ENCODE peak calls at places on chromosomes 5 and 9, in seven cellular contexts. Q is lung, H is HepG2, G is cardiac muscle cell, M is neuronal stem cell, I is DND-41, R is stomach. N is an unnamed sample.

GRCh38 chr5:141992349-141992963 is 20.4 kb downstream of the GNPDA1 start:
- DNase-seq in H (peak; percentile 55), R (peak; percentile 84), I (peak; percentile 74), G (peak; percentile 82), Q (peak; percentile 72), M (peak; percentile 57), N (peak; percentile 67)

GRCh38 chr9:13939129-13939528 is 374.8 kb downstream of the NFIB start:
- DNase-seq in Q (no peak), I (no peak), M (no peak), G (peak; percentile 37), R (no peak), H (no peak), N (no peak)

GRCh38 chr9:16753256-16753655 is 117.2 kb downstream of the BNC2 start:
- DNase-seq in R (no peak), H (no peak), M (no peak), I (no peak), G (no peak), Q (no peak), N (no peak)

GRCh38 chr5:163460562-163461176 is at the start of gene HMMR:
- DNase-seq in M (no peak), G (peak; percentile 60), I (no peak), Q (no peak), H (peak; percentile 13), R (no peak), N (no peak)

GRCh38 chr5:179371681-179372675 is 26.7 kb upstream of the ADAMTS2 start:
- DNase-seq in H (no peak), Q (no peak), M (no peak), G (no peak), R (no peak), I (no peak), N (no peak)

GRCh38 chr5:133779828-133780475 is 167.6 kb upstream of the FSTL4 start:
- DNase-seq in M (no peak), Q (no peak), H (no peak), G (peak; percentile 17), R (no peak), I (no peak), N (no peak)

GRCh38 chr5:181051841-181052525 is 11.9 kb downstream of the BTNL9 start:
- DNase-seq in I (no peak), Q (no peak), H (no peak), R (no peak), G (no peak), M (no peak), N (no peak)

GRCh38 chr5:140608730-140609520 is 24.1 kb downstream of the CD14 start:
- DNase-seq in H (no peak), G (no peak), M (no peak), Q (peak; percentile 35), R (peak; percentile 27), I (no peak), N (no peak)

GRCh38 chr5:2675548-2675947 is 75.9 kb downstream of the IRX2 start:
- DNase-seq in R (no peak), I (no peak), M (no peak), H (no peak), Q (no peak), G (no peak), N (no peak)

GRCh38 chr5:172705576-172706084 is 64.6 kb downstream of the NEURL1B start:
- DNase-seq in Q (no peak), H (no peak), R (no peak), M (no peak), G (no peak), I (no peak), N (no peak)

GRCh38 chr9:68560131-68560844 is 19.6 kb upstream of the TMEM252 start:
- DNase-seq in I (peak; percentile 41), M (no peak), H (peak; percentile 29), G (peak; percentile 35), Q (peak; percentile 55), R (peak; percentile 37), N (peak; percentile 4)

DNA sequence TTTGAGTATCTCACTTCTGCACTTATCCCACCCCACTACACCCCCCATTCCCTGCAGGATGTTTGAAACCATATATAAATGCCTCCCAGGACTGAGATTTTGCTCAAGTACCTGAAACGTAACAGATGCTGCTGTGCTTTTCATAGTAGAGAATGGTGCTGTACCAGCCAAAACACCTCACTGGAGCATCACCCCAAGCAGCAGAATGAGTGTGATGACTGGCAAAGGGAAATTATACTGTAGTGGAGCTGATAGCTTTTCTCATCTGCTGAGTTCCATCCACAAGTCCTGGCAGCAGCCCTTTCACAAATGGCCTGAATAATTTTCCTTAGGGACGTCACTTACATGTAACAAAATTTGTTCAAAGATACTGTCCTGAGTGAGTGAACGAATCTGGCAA is 246.1 kb downstream of the KDM4C start:
- DNase-seq in R (no peak), Q (no peak), M (no peak), I (no peak), H (no peak), G (no peak), N (no peak)
- H3K4me1 ChIP-seq in R (no peaks in the 10 kb centered on the region), Q (no peaks in the 10 kb centered on the region), M (no peaks in the 10 kb centered on the region), I (no peaks in the 10 kb centered on the region), H (no peaks in the 10 kb centered on the region), G (no peaks in the 10 kb centered on the region), N (no peaks in the 10 kb centered on the region)

GRCh38 chr5:122369416-122369815 is 57.4 kb downstream of the SNCAIP start:
- DNase-seq in H (no peak), G (no peak), Q (no peak), M (no peak), I (no peak), R (no peak), N (no peak)
- H3K4me3 ChIP-seq in H (no peak overlapping the region), G (no peak overlapping the region), Q (no peak overlapping the region), M (no peak overlapping the region), I (no peak overlapping the region), R (no peak overlapping the region), N (no peak overlapping the region)

GRCh38 chr5:29750453-29750852 is 1443.0 kb upstream of the CDH6 start:
- DNase-seq in G (no peak), R (no peak), Q (no peak), H (no peak), I (no peak), M (no peak), N (no peak)

DNA sequence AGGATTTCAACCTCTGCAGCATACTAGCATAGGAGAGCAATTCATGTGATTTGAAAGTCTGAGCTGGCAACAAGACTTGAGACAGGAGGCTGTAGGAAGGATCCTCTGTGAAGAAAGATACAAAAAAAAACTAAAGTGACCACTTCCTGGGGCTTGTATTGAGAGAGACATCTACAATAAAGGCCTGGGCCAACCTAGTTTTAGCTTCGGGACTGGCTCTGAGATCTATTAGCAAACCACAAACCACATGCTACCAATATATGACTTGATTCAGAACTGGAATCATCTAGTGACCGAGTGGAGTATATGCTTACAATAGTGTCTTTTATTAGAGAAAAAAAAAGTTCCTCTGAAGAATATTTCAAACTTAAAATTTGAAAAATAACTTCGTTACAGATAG is 1448.9 kb upstream of the CDH6 start:
- DNase-seq in I (no peak), R (no peak), G (no peak), Q (no peak), H (no peak), M (no peak), N (no peak)
- H3K4me1 ChIP-seq in I (no peaks in the 10 kb centered on the region), R (no peaks in the 10 kb centered on the region), G (no peaks in the 10 kb centered on the region), Q (no peaks in the 10 kb centered on the region), H (no peaks in the 10 kb centered on the region), M (no peaks in the 10 kb centered on the region), N (no peaks in the 10 kb centered on the region)

GRCh38 chr9:130785053-130785452 is 50.0 kb upstream of the ABL1 start:
- DNase-seq in M (no peak), R (peak; percentile 47), I (no peak), H (no peak), G (peak; percentile 20), Q (no peak), N (no peak)

GRCh38 chr9:130780415-130780814 is 54.6 kb upstream of the ABL1 start:
- DNase-seq in M (no peak), G (no peak), H (no peak), Q (no peak), R (no peak), I (no peak), N (no peak)

GRCh38 chr9:130782883-130783537 is 52.0 kb upstream of the ABL1 start:
- DNase-seq in I (no peak), R (no peak), Q (no peak), G (no peak), M (no peak), H (no peak), N (no peak)

GRCh38 chr9:130779153-130779855 is 55.8 kb upstream of the ABL1 start:
- DNase-seq in R (no peak), H (no peak), Q (no peak), G (no peak), M (no peak), I (no peak), N (no peak)

DNA sequence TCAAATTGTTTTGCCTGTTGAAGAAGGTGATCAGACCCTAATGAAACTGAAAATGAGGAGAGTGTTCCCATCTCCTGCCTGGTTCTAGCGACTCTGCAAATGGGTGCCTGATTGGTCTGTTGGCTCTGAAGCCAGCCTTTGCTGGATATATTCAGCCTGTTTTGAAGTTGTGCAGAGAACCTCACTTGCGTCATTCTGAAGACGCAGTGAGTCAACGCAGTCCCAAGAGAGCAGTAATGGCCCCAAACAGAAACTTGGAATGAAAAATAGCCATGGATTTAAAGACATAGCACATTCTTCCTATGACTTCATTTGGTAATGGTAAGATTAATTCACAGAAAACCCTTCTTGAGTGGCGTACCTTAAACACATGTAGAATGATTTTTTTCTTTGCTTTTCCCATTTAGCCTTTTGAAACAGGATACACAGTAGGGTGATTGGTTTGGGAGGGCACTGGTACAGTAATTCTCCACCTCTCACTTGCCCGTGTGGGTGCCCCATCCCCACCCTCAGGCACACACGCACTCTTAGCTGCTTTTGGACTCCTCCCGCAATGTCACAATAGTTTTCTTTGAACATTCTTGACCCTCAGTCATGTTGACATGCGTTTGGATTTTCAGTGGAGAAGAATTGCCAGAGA is 54.1 kb upstream of the ABL1 start:
- DNase-seq in G (no peak), I (no peak), M (no peak), Q (peak; percentile 35), H (no peak), R (no peak), N (no peak)
- H3K4me3 ChIP-seq in G (no peak overlapping the region), I (no peak overlapping the region), M (no peak overlapping the region), Q (no peak overlapping the region), H (no peak overlapping the region), R (peak overlapping the region; percentile 33), N (no peak overlapping the region)

GRCh38 chr9:36146666-36147065 is 10.1 kb downstream of the GLIPR2 start:
- DNase-seq in G (no peak), I (no peak), H (no peak), M (no peak), R (no peak), Q (no peak), N (no peak)
- H3K4me1 ChIP-seq in G (no peaks in the 10 kb centered on the region), I (peaks cover 16% of the 10 kb centered on the region), H (peaks cover 40% of the 10 kb centered on the region), M (peaks cover 2% of the 10 kb centered on the region), R (peaks cover 67% of the 10 kb centered on the region), Q (peaks cover 31% of the 10 kb centered on the region), N (peaks cover 81% of the 10 kb centered on the region)

GRCh38 chr9:113581865-113582697 is 118.6 kb downstream of the RGS3 start:
- DNase-seq in G (no peak), I (peak; percentile 95), Q (peak; percentile 76), H (no peak), M (no peak), R (peak; percentile 84), N (peak; percentile 77)
- H3K4me3 ChIP-seq in G (no peak overlapping the region), I (no peak overlapping the region), Q (no peak overlapping the region), H (no peak overlapping the region), M (no peak overlapping the region), R (peak overlapping the region; percentile 15), N (peak overlapping the region; percentile 57)

N was measured in naive thymus-derived CD4-positive, alpha-beta T cell.